ENCODE peak calls at places on chromosomes 4 and X, in five cellular contexts. T is RWPE1, R is NCI-H2171 treated with DMSO at 0.1 percent for 48 hours, F is heart left ventricle, J is tibial artery. X is an unnamed sample.

GRCh38 chr4:103074039-103074438 is 2.5 kb downstream of the SLC9B2 start:
- DNase-seq in T (no peak), R (no peak), F (no peak), J (no peak), X (no peak)

GRCh38 chr4:87819281-87819919 is 13.4 kb upstream of the MEPE start:
- DNase-seq in T (peak), R (no peak), F (no peak), J (no peak), X (no peak)

GRCh38 chrX:103699243-103699642 is 11.5 kb upstream of the TMEM31 start:
- DNase-seq in T (no peak), R (no peak), F (no peak), J (no peak), X (no peak)

GRCh38 chr4:8306511-8307021 is 37.0 kb downstream of the HTRA3 start:
- DNase-seq in T (no peak), R (no peak), F (no peak), J (peak), X (no peak)

GRCh38 chrX:112941209-112941788 is 100.7 kb upstream of the AMOT start:
- DNase-seq in T (no peak), R (peak), F (no peak), J (no peak), X (no peak)

GRCh38 chrX:134999469-134999868 is 8.7 kb downstream of the SMIM10 start:
- DNase-seq in T (peak), R (peak), F (no peak), J (no peak), X (peak)

GRCh38 chr4:143381171-143382118 is 44.8 kb downstream of the GAB1 start:
- DNase-seq in T (peak), R (no peak), F (peak), J (peak), X (no peak)

GRCh38 chr4:100977746-100978397 is 369.5 kb downstream of the PPP3CA start:
- DNase-seq in T (no peak), R (no peak), F (no peak), J (no peak), X (no peak)

GRCh38 chrX:150463566-150463965 is 100.4 kb downstream of the MAMLD1 start:
- DNase-seq in T (no peak), R (no peak), F (no peak), J (no peak), X (no peak)

GRCh38 chr4:181956502-181956901 is 286.7 kb upstream of the TENM3 start:
- DNase-seq in T (no peak), R (no peak), F (no peak), J (no peak), X (no peak)

GRCh38 chr4:48796927-48797679 is 17.0 kb upstream of the FRYL start:
- DNase-seq in T (no peak), R (no peak), F (no peak), J (no peak), X (no peak)

GRCh38 chr4:80045831-80046230 is 27.2 kb downstream of the ANTXR2 start:
- DNase-seq in T (no peak), R (no peak), F (no peak), J (no peak), X (no peak)

GRCh38 chr4:11313157-11313943 is 115.3 kb downstream of the HS3ST1 start:
- DNase-seq in T (no peak), R (no peak), F (no peak), J (no peak), X (no peak)

GRCh38 chrX:38929966-38930421 is 128.7 kb downstream of the MID1IP1 start:
- DNase-seq in T (no peak), R (peak), F (no peak), J (peak), X (no peak)

GRCh38 chrX:2665387-2666304 is 25.4 kb upstream of the CD99 start:
- DNase-seq in T (no peak), R (no peak), F (no peak), J (no peak), X (no peak)

GRCh38 chr4:123843137-123843536 is 446.5 kb downstream of the SPRY1 start:
- DNase-seq in T (no peak), R (no peak), F (no peak), J (no peak), X (no peak)

GRCh38 chr4:2843909-2844584 is 403 bp downstream of the ADD1 start:
- DNase-seq in T (peak), R (no peak), F (peak), J (peak), X (peak)

GRCh38 chrX:16843208-16843909 is 26.8 kb downstream of the RBBP7 start:
- DNase-seq in T (no peak), R (no peak), F (no peak), J (no peak), X (no peak)

GRCh38 chr4:48602763-48603162 is 112.7 kb downstream of the ZAR1 start:
- DNase-seq in T (no peak), R (no peak), F (no peak), J (no peak), X (no peak)

GRCh38 chr4:16443504-16444088 is 217.3 kb upstream of the TAPT1 start:
- DNase-seq in T (peak), R (no peak), F (no peak), J (no peak), X (peak)

GRCh38 chr4:109296545-109296944 is 5.9 kb downstream of the COL25A1 start:
- DNase-seq in T (no peak), R (no peak), F (no peak), J (no peak), X (no peak)

GRCh38 chr4:175090116-175090515 is 172.0 kb downstream of the ADAM29 start:
- DNase-seq in T (no peak), R (no peak), F (no peak), J (no peak), X (no peak)

GRCh38 chr4:51932261-51932660 is 87.9 kb downstream of the LRRC66 start:
- DNase-seq in T (no peak), R (no peak), F (no peak), J (peak), X (no peak)

GRCh38 chr4:3823496-3824341 is 57.5 kb downstream of the ADRA2C start:
- DNase-seq in T (no peak), R (no peak), F (no peak), J (no peak), X (no peak)

GRCh38 chrX:119008122-119008744 is 33.8 kb downstream of the LONRF3 start:
- DNase-seq in T (peak), R (peak), F (no peak), J (no peak), X (no peak)

GRCh38 chr4:156974264-156974663 is 2.7 kb upstream of the PDGFC start:
- DNase-seq in T (no peak), R (no peak), F (no peak), J (no peak), X (no peak)

GRCh38 chr4:143337600-143338287 is 1.1 kb downstream of the GAB1 start:
- DNase-seq in T (no peak), R (no peak), F (peak), J (peak), X (no peak)

GRCh38 chr4:184649971-184650855 is 675 bp downstream of the PRIMPOL start:
- DNase-seq in T (no peak), R (peak), F (no peak), J (no peak), X (no peak)

GRCh38 chr4:38290360-38290759 is 330.2 kb downstream of the PTTG2 start:
- DNase-seq in T (peak), R (peak), F (no peak), J (no peak), X (no peak)

GRCh38 chrX:1507511-1508463 is 29.2 kb downstream of the P2RY8 start:
- DNase-seq in T (no peak), R (no peak), F (no peak), J (no peak), X (peak)

GRCh38 chr4:81684357-81684756 is 212.7 kb upstream of the RASGEF1B start:
- DNase-seq in T (no peak), R (peak), F (no peak), J (no peak), X (no peak)

GRCh38 chr4:95585016-95585695 is 36.4 kb upstream of the UNC5C start:
- DNase-seq in T (peak), R (no peak), F (no peak), J (no peak), X (no peak)

GRCh38 chr4:99655315-99656081 is 2.1 kb downstream of the C4orf54 start:
- DNase-seq in T (peak), R (no peak), F (peak), J (peak), X (no peak)

GRCh38 chrX:119145241-119145653 is 17.6 kb upstream of the KIAA1210 start:
- DNase-seq in T (peak), R (no peak), F (no peak), J (no peak), X (no peak)

GRCh38 chrX:150486011-150486410 is 82.4 kb upstream of the MTM1 start:
- DNase-seq in T (peak), R (peak), F (peak), J (peak), X (peak)

GRCh38 chr4:145937021-145937861 is 1.4 kb downstream of the ZNF827 start:
- DNase-seq in T (peak), R (peak), F (peak), J (peak), X (no peak)

GRCh38 chr4:173040200-173040599 is 128.4 kb upstream of the GALNT7 start:
- DNase-seq in T (no peak), R (no peak), F (no peak), J (no peak), X (no peak)

X was measured in B cell.